ENCODE peak calls at places on chromosomes 16 and 17, in four cellular contexts. Q is type B pancreatic cell; B is effector CD4-positive, alpha-beta T cell; R is activated CD4-positive, alpha-beta T cell treated with anti-CD3 and anti-CD28 coated beads, Interleukin-2, amount 10 ng/mL, durations not matched to agents 7 days and 5 days. H is an unnamed sample.

GRCh38 chr17:15998031-15998574 is 1.4 kb downstream of the ZSWIM7 start:
- DNase-seq in B (no peak), Q (no peak), R (no peak), H (no peak)

GRCh38 chr17:45098869-45099616 is 33.3 kb downstream of the PLCD3 start:
- DNase-seq in R (peak), B (peak), Q (peak), H (peak)

GRCh38 chr17:77011173-77012011 is 129.4 kb upstream of the SEC14L1 start:
- DNase-seq in B (peak), R (peak), Q (no peak), H (no peak)

GRCh38 chr17:17633310-17633709 is 41.8 kb upstream of the PEMT start:
- DNase-seq in R (no peak), B (no peak), Q (no peak), H (no peak)

GRCh38 chr16:82867425-82867824 is 240.7 kb downstream of the CDH13 start:
- DNase-seq in R (no peak), Q (no peak), B (no peak), H (no peak)

GRCh38 chr16:4376126-4376819 is 4.6 kb downstream of the VASN start:
- DNase-seq in Q (no peak), R (no peak), B (no peak), H (peak)

GRCh38 chr16:56625140-56625942 is at the start of gene MT1E:
- DNase-seq in Q (no peak), B (peak), R (peak), H (no peak)

GRCh38 chr16:13120091-13120490 is 218.7 kb downstream of the SHISA9 start:
- DNase-seq in R (no peak), B (no peak), Q (no peak), H (no peak)

GRCh38 chr16:14444979-14445810 is 184.9 kb downstream of the PARN start:
- DNase-seq in Q (no peak), R (no peak), B (no peak), H (peak)

GRCh38 chr16:15640966-15641365 is 2.0 kb downstream of the MARF1 start:
- DNase-seq in Q (no peak), R (no peak), B (no peak), H (no peak)

GRCh38 chr17:64694207-64694606 is 32.1 kb upstream of the SMURF2 start:
- DNase-seq in R (no peak), B (no peak), Q (no peak), H (no peak)

GRCh38 chr16:83245061-83245460 is 562.7 kb upstream of the HSBP1 start:
- DNase-seq in B (no peak), R (no peak), Q (no peak), H (no peak)

GRCh38 chr16:11563493-11564040 is 23.2 kb downstream of the LITAF start:
- DNase-seq in R (no peak), Q (no peak), B (no peak), H (no peak)

GRCh38 chr17:35299108-35299507 is 56.2 kb downstream of the SLFN5 start:
- DNase-seq in Q (no peak), R (no peak), B (no peak), H (no peak)

GRCh38 chr17:76458580-76459490 is 5.9 kb upstream of the UBE2O start:
- DNase-seq in Q (no peak), R (no peak), B (no peak), H (no peak)

GRCh38 chr16:17830651-17831050 is 359.9 kb upstream of the XYLT1 start:
- DNase-seq in B (no peak), R (no peak), Q (no peak), H (no peak)

GRCh38 chr17:30477758-30478115 is 529 bp downstream of the GOSR1 start:
- DNase-seq in B (peak), Q (no peak), R (no peak), H (no peak)

GRCh38 chr17:33676444-33676843 is 383.3 kb upstream of the ASIC2 start:
- DNase-seq in B (no peak), Q (no peak), R (no peak), H (no peak)

GRCh38 chr17:69447726-69448125 is 33.2 kb downstream of the MAP2K6 start:
- DNase-seq in R (no peak), Q (no peak), B (no peak), H (no peak)

GRCh38 chr16:30377812-30378235 is 3.2 kb downstream of the MYL11 start:
- DNase-seq in B (peak), Q (peak), R (peak), H (no peak)

GRCh38 chr17:45963889-45964288 is 35.2 kb upstream of the STH start:
- DNase-seq in Q (no peak), R (no peak), B (no peak), H (no peak)

GRCh38 chr17:38745545-38745944 is 2.6 kb downstream of the PCGF2 start:
- DNase-seq in R (no peak), B (no peak), Q (no peak), H (no peak)

GRCh38 chr17:41284546-41284945 is 9.0 kb downstream of the KRTAP9-7 start:
- DNase-seq in Q (no peak), B (no peak), R (no peak), H (no peak)

GRCh38 chr16:87652799-87653198 is 50.5 kb downstream of the JPH3 start:
- DNase-seq in B (no peak), Q (no peak), R (no peak), H (no peak)

GRCh38 chr16:57604177-57604576 is 24.3 kb upstream of the ADGRG1 start:
- DNase-seq in R (no peak), B (no peak), Q (peak), H (peak)

GRCh38 chr17:7258731-7259554 is 3.3 kb downstream of the CLDN7 start:
- DNase-seq in B (no peak), Q (no peak), R (no peak), H (no peak)

GRCh38 chr17:81200695-81201580 is 21.8 kb downstream of the CEP131 start:
- DNase-seq in B (no peak), Q (no peak), R (peak), H (no peak)

GRCh38 chr17:77721823-77722160 is 236.7 kb upstream of the TNRC6C start:
- DNase-seq in B (no peak), Q (no peak), R (peak), H (peak)

GRCh38 chr17:75876190-75876937 is 2.0 kb downstream of the TRIM47 start:
- DNase-seq in R (peak), B (peak), Q (no peak), H (no peak)

GRCh38 chr16:56970934-56971767 is 9.4 kb downstream of the CETP start:
- DNase-seq in B (no peak), R (no peak), Q (no peak), H (no peak)

GRCh38 chr16:28182183-28182582 is 29.6 kb downstream of the XPO6 start:
- DNase-seq in R (peak), B (no peak), Q (no peak), H (no peak)

GRCh38 chr17:79188048-79188447 is 113.4 kb downstream of the ENGASE start:
- DNase-seq in B (no peak), R (no peak), Q (no peak), H (no peak)

GRCh38 chr16:51409001-51409675 is 258.1 kb upstream of the SALL1 start:
- DNase-seq in Q (no peak), R (no peak), B (no peak), H (no peak)

GRCh38 chr17:2406903-2407790 is 6.3 kb upstream of the MNT start:
- DNase-seq in R (no peak), Q (no peak), B (no peak), H (no peak)

GRCh38 chr16:16073884-16074781 is 124.7 kb downstream of the ABCC1 start:
- DNase-seq in Q (no peak), B (no peak), R (no peak), H (peak)

GRCh38 chr17:9424071-9424640 is 151.5 kb downstream of the STX8 start:
- DNase-seq in B (no peak), R (no peak), Q (no peak), H (no peak)

GRCh38 chr16:11224096-11224893 is 31.7 kb downstream of the SOCS1 start:
- DNase-seq in R (peak), B (peak), Q (no peak), H (no peak)

GRCh38 chr17:27353469-27354050 is 59.6 kb downstream of the WSB1 start:
- DNase-seq in Q (peak), B (peak), R (peak), H (peak)

GRCh38 chr16:28317040-28317880 is 24.9 kb downstream of the SBK1 start:
- DNase-seq in R (peak), B (peak), Q (no peak), H (no peak)

GRCh38 chr16:83898463-83899271 is at the start of gene MLYCD:
- DNase-seq in Q (peak), B (peak), R (peak), H (peak)